ENCODE peak calls at places on chromosomes 5 and 9, in eight cellular contexts. One of them, this sample, is unnamed.

GRCh38 chr5:135106136-135106535 is 72.1 kb upstream of the PITX1 start:
- DNase-seq in neural progenitor cell: no peak
- DNase-seq in OCI-LY7: no peak
- DNase-seq in GM23338: no peak
- DNase-seq in HCT116: no peak
- DNase-seq in hepatocyte: no peak
- DNase-seq in MM.1S: no peak
- DNase-seq in PC-3: no peak
- DNase-seq in this sample: no peak

GRCh38 chr9:112332272-112332671 is 1.1 kb downstream of the PTBP3 start:
- DNase-seq in neural progenitor cell: no peak
- DNase-seq in OCI-LY7: peak; percentile 14
- DNase-seq in GM23338: no peak
- DNase-seq in HCT116: no peak
- DNase-seq in hepatocyte: no peak
- DNase-seq in MM.1S: no peak
- DNase-seq in PC-3: peak; percentile 10
- DNase-seq in this sample: no peak

GRCh38 chr9:14775917-14776316 is 53.4 kb upstream of the CER1 start:
- DNase-seq in neural progenitor cell: no peak
- DNase-seq in OCI-LY7: no peak
- DNase-seq in GM23338: no peak
- DNase-seq in HCT116: no peak
- DNase-seq in hepatocyte: no peak
- DNase-seq in MM.1S: no peak
- DNase-seq in PC-3: no peak
- DNase-seq in this sample: no peak

GRCh38 chr5:141681695-141682641 is at the start of gene ARAP3:
- DNase-seq in neural progenitor cell: peak; percentile 87
- DNase-seq in OCI-LY7: no peak
- DNase-seq in GM23338: peak; percentile 85
- DNase-seq in HCT116: peak; percentile 40
- DNase-seq in hepatocyte: peak; percentile 92
- DNase-seq in MM.1S: no peak
- DNase-seq in PC-3: peak; percentile 85
- DNase-seq in this sample: peak; percentile 91

GRCh38 chr5:160312139-160312959 is at the start of gene CCNJL:
- DNase-seq in neural progenitor cell: peak; percentile 94
- DNase-seq in OCI-LY7: no peak
- DNase-seq in GM23338: peak; percentile 90
- DNase-seq in HCT116: no peak
- DNase-seq in hepatocyte: peak; percentile 85
- DNase-seq in MM.1S: peak; percentile 20
- DNase-seq in PC-3: peak; percentile 74
- DNase-seq in this sample: peak; percentile 100

GRCh38 chr5:73751254-73751914 is 125.4 kb downstream of the ARHGEF28 start:
- DNase-seq in neural progenitor cell: no peak
- DNase-seq in OCI-LY7: no peak
- DNase-seq in GM23338: no peak
- DNase-seq in HCT116: no peak
- DNase-seq in hepatocyte: no peak
- DNase-seq in MM.1S: peak; percentile 30
- DNase-seq in PC-3: no peak
- DNase-seq in this sample: no peak

GRCh38 chr5:158640581-158640980 is 459.1 kb downstream of the EBF1 start:
- DNase-seq in neural progenitor cell: no peak
- DNase-seq in OCI-LY7: no peak
- DNase-seq in GM23338: no peak
- DNase-seq in HCT116: no peak
- DNase-seq in hepatocyte: peak; percentile 50
- DNase-seq in MM.1S: no peak
- DNase-seq in PC-3: peak; percentile 64
- DNase-seq in this sample: no peak

GRCh38 chr5:42880621-42881020 is 68.9 kb upstream of the SELENOP start:
- DNase-seq in neural progenitor cell: no peak
- DNase-seq in OCI-LY7: no peak
- DNase-seq in GM23338: no peak
- DNase-seq in HCT116: no peak
- DNase-seq in hepatocyte: no peak
- DNase-seq in MM.1S: no peak
- DNase-seq in PC-3: no peak
- DNase-seq in this sample: no peak

GRCh38 chr9:109319072-109319630 is 1.7 kb downstream of the EPB41L4B start:
- DNase-seq in neural progenitor cell: peak; percentile 49
- DNase-seq in OCI-LY7: no peak
- DNase-seq in GM23338: peak; percentile 53
- DNase-seq in HCT116: no peak
- DNase-seq in hepatocyte: peak; percentile 44
- DNase-seq in MM.1S: no peak
- DNase-seq in PC-3: peak; percentile 49
- DNase-seq in this sample: peak; percentile 58

GRCh38 chr9:126151671-126152050 is 175.0 kb upstream of the MVB12B start:
- DNase-seq in neural progenitor cell: no peak
- DNase-seq in OCI-LY7: no peak
- DNase-seq in GM23338: no peak
- DNase-seq in HCT116: no peak
- DNase-seq in hepatocyte: no peak
- DNase-seq in MM.1S: no peak
- DNase-seq in PC-3: peak; percentile 21
- DNase-seq in this sample: peak; percentile 41

GRCh38 chr5:90962481-90962880 is 403.9 kb downstream of the ADGRV1 start:
- DNase-seq in neural progenitor cell: no peak
- DNase-seq in OCI-LY7: no peak
- DNase-seq in GM23338: no peak
- DNase-seq in HCT116: no peak
- DNase-seq in hepatocyte: no peak
- DNase-seq in MM.1S: no peak
- DNase-seq in PC-3: peak; percentile 20
- DNase-seq in this sample: no peak

GRCh38 chr5:141914154-141914743 is 9.4 kb upstream of the DELE1 start:
- DNase-seq in neural progenitor cell: peak; percentile 78
- DNase-seq in OCI-LY7: peak; percentile 31
- DNase-seq in GM23338: peak; percentile 85
- DNase-seq in HCT116: no peak
- DNase-seq in hepatocyte: peak; percentile 63
- DNase-seq in MM.1S: peak; percentile 82
- DNase-seq in PC-3: no peak
- DNase-seq in this sample: peak; percentile 94

GRCh38 chr5:121031487-121031886 is 567.4 kb downstream of the PRR16 start:
- DNase-seq in neural progenitor cell: no peak
- DNase-seq in OCI-LY7: no peak
- DNase-seq in GM23338: no peak
- DNase-seq in HCT116: no peak
- DNase-seq in hepatocyte: peak; percentile 5
- DNase-seq in MM.1S: no peak
- DNase-seq in PC-3: no peak
- DNase-seq in this sample: peak; percentile 3

GRCh38 chr9:128324401-128324800 is 1.8 kb downstream of the COQ4 start:
- DNase-seq in neural progenitor cell: no peak
- DNase-seq in OCI-LY7: no peak
- DNase-seq in GM23338: no peak
- DNase-seq in HCT116: no peak
- DNase-seq in hepatocyte: no peak
- DNase-seq in MM.1S: no peak
- DNase-seq in PC-3: no peak
- DNase-seq in this sample: no peak

GRCh38 chr9:27124151-27124550 is 15.1 kb downstream of the TEK start:
- DNase-seq in neural progenitor cell: no peak
- DNase-seq in OCI-LY7: no peak
- DNase-seq in GM23338: no peak
- DNase-seq in HCT116: no peak
- DNase-seq in hepatocyte: no peak
- DNase-seq in MM.1S: no peak
- DNase-seq in PC-3: peak; percentile 65
- DNase-seq in this sample: no peak

GRCh38 chr9:123375725-123376132 is 19.7 kb downstream of the CRB2 start:
- DNase-seq in neural progenitor cell: no peak
- DNase-seq in OCI-LY7: no peak
- DNase-seq in GM23338: no peak
- DNase-seq in HCT116: no peak
- DNase-seq in hepatocyte: peak; percentile 86
- DNase-seq in MM.1S: no peak
- DNase-seq in PC-3: peak; percentile 25
- DNase-seq in this sample: no peak

GRCh38 chr5:27038476-27038875 is at the start of gene CDH9:
- DNase-seq in neural progenitor cell: peak; percentile 53
- DNase-seq in OCI-LY7: no peak
- DNase-seq in GM23338: peak; percentile 51
- DNase-seq in HCT116: no peak
- DNase-seq in hepatocyte: no peak
- DNase-seq in MM.1S: no peak
- DNase-seq in PC-3: no peak
- DNase-seq in this sample: no peak

GRCh38 chr9:129570450-129571297 is 50.2 kb downstream of the C9orf50 start:
- DNase-seq in neural progenitor cell: peak; percentile 68
- DNase-seq in OCI-LY7: no peak
- DNase-seq in GM23338: no peak
- DNase-seq in HCT116: peak; percentile 70
- DNase-seq in hepatocyte: peak; percentile 61
- DNase-seq in MM.1S: no peak
- DNase-seq in PC-3: peak; percentile 80
- DNase-seq in this sample: no peak

GRCh38 chr5:8600843-8601242 is 731.9 kb downstream of the MTRR start:
- DNase-seq in neural progenitor cell: no peak
- DNase-seq in OCI-LY7: no peak
- DNase-seq in GM23338: no peak
- DNase-seq in HCT116: no peak
- DNase-seq in hepatocyte: no peak
- DNase-seq in MM.1S: no peak
- DNase-seq in PC-3: peak; percentile 55
- DNase-seq in this sample: no peak

GRCh38 chr9:82054264-82055015 is 65.9 kb downstream of the SPATA31D1 start:
- DNase-seq in neural progenitor cell: no peak
- DNase-seq in OCI-LY7: no peak
- DNase-seq in GM23338: no peak
- DNase-seq in HCT116: no peak
- DNase-seq in hepatocyte: no peak
- DNase-seq in MM.1S: no peak
- DNase-seq in PC-3: no peak
- DNase-seq in this sample: no peak

GRCh38 chr5:125847561-125847960 is 575.6 kb upstream of the GRAMD2B start:
- DNase-seq in neural progenitor cell: no peak
- DNase-seq in OCI-LY7: no peak
- DNase-seq in GM23338: no peak
- DNase-seq in HCT116: no peak
- DNase-seq in hepatocyte: no peak
- DNase-seq in MM.1S: no peak
- DNase-seq in PC-3: no peak
- DNase-seq in this sample: no peak

GRCh38 chr5:135341021-135341666 is 57.9 kb downstream of the MACROH2A1 start:
- DNase-seq in neural progenitor cell: no peak
- DNase-seq in OCI-LY7: no peak
- DNase-seq in GM23338: no peak
- DNase-seq in HCT116: no peak
- DNase-seq in hepatocyte: peak; percentile 57
- DNase-seq in MM.1S: no peak
- DNase-seq in PC-3: no peak
- DNase-seq in this sample: peak; percentile 68

GRCh38 chr5:33513786-33514185 is 73.0 kb downstream of the TARS1 start:
- DNase-seq in neural progenitor cell: no peak
- DNase-seq in OCI-LY7: no peak
- DNase-seq in GM23338: no peak
- DNase-seq in HCT116: no peak
- DNase-seq in hepatocyte: no peak
- DNase-seq in MM.1S: no peak
- DNase-seq in PC-3: no peak
- DNase-seq in this sample: no peak
- TF ChIP-seq EZH2phosphoT487 in neural progenitor cell: no peak
- TF ChIP-seq EZH2phosphoT487 in OCI-LY7: no peak
- TF ChIP-seq EZH2phosphoT487 in GM23338: no peak
- TF ChIP-seq EZH2phosphoT487 in HCT116: no peak
- TF ChIP-seq EZH2phosphoT487 in hepatocyte: no peak
- TF ChIP-seq EZH2phosphoT487 in MM.1S: no peak
- TF ChIP-seq EZH2phosphoT487 in PC-3: no peak
- TF ChIP-seq EZH2phosphoT487 in this sample: no peak

GRCh38 chr9:136901516-136902258 is 15.4 kb downstream of the TRAF2 start:
- DNase-seq in neural progenitor cell: no peak
- DNase-seq in OCI-LY7: no peak
- DNase-seq in GM23338: no peak
- DNase-seq in HCT116: peak; percentile 41
- DNase-seq in hepatocyte: peak; percentile 52
- DNase-seq in MM.1S: peak; percentile 95
- DNase-seq in PC-3: peak; percentile 78
- DNase-seq in this sample: no peak
- TF ChIP-seq EZH2phosphoT487 in neural progenitor cell: no peak
- TF ChIP-seq EZH2phosphoT487 in OCI-LY7: no peak
- TF ChIP-seq EZH2phosphoT487 in GM23338: no peak
- TF ChIP-seq EZH2phosphoT487 in HCT116: no peak
- TF ChIP-seq EZH2phosphoT487 in hepatocyte: no peak
- TF ChIP-seq EZH2phosphoT487 in MM.1S: no peak
- TF ChIP-seq EZH2phosphoT487 in PC-3: no peak
- TF ChIP-seq EZH2phosphoT487 in this sample: no peak

GRCh38 chr5:11143456-11144267 is 382.6 kb upstream of the DAP start:
- DNase-seq in neural progenitor cell: no peak
- DNase-seq in OCI-LY7: no peak
- DNase-seq in GM23338: no peak
- DNase-seq in HCT116: no peak
- DNase-seq in hepatocyte: no peak
- DNase-seq in MM.1S: no peak
- DNase-seq in PC-3: no peak
- DNase-seq in this sample: no peak

GRCh38 chr5:11139471-11139870 is 378.4 kb upstream of the DAP start:
- DNase-seq in neural progenitor cell: no peak
- DNase-seq in OCI-LY7: no peak
- DNase-seq in GM23338: peak; percentile 30
- DNase-seq in HCT116: no peak
- DNase-seq in hepatocyte: no peak
- DNase-seq in MM.1S: no peak
- DNase-seq in PC-3: peak; percentile 24
- DNase-seq in this sample: no peak
- TF ChIP-seq EZH2phosphoT487 in neural progenitor cell: no peak
- TF ChIP-seq EZH2phosphoT487 in OCI-LY7: no peak
- TF ChIP-seq EZH2phosphoT487 in GM23338: no peak
- TF ChIP-seq EZH2phosphoT487 in HCT116: no peak
- TF ChIP-seq EZH2phosphoT487 in hepatocyte: no peak
- TF ChIP-seq EZH2phosphoT487 in MM.1S: no peak
- TF ChIP-seq EZH2phosphoT487 in PC-3: no peak
- TF ChIP-seq EZH2phosphoT487 in this sample: no peak

DNA sequence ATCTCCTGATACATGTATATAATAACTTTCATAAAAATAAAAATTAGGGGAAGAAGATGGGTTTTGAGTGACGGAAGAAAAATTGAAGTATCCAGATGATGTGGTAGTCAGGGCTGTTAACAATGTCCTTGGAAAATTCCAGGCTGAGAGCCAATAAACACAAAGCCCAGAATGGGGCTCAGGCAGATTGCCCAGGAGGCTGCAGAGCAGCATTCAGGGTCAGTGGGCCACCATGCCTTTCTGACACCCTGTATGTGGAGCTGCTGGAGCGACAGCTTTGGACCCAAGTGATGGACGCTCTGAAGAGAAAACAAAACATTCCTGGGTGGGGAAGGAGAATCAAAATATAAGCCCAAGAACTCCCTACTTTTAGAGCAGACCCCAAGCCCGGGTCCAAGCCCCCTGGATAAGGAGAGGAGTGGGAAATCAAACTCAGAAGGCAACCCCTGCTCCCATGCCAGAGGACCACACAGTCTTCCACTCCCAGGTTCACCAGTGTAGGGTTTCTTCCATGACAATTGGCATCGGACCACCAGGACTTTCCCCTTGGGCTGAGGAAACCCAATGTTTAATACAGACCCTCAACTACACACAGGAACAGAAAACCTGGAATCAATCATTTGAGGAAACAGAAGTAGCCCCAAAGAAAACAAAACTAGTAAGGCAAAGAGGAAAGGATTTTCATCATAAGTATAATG is 45.7 kb upstream of the SPATA31C2 start:
- DNase-seq in neural progenitor cell: no peak
- DNase-seq in OCI-LY7: no peak
- DNase-seq in GM23338: no peak
- DNase-seq in HCT116: no peak
- DNase-seq in hepatocyte: no peak
- DNase-seq in MM.1S: no peak
- DNase-seq in PC-3: no peak
- DNase-seq in this sample: no peak
- TF ChIP-seq EZH2phosphoT487 in neural progenitor cell: no peak
- TF ChIP-seq EZH2phosphoT487 in OCI-LY7: no peak
- TF ChIP-seq EZH2phosphoT487 in GM23338: no peak
- TF ChIP-seq EZH2phosphoT487 in HCT116: no peak
- TF ChIP-seq EZH2phosphoT487 in hepatocyte: no peak
- TF ChIP-seq EZH2phosphoT487 in MM.1S: no peak
- TF ChIP-seq EZH2phosphoT487 in PC-3: no peak
- TF ChIP-seq EZH2phosphoT487 in this sample: no peak